ENCODE peak calls at places on chromosomes 13 and 19, in five cellular contexts. K is CD4-positive, CD25-positive, alpha-beta regulatory T cell; Y is hepatic stellate cell; R is ELR; E is colonic mucosa. W is an unnamed sample.

GRCh38 chr19:17830567-17831418 is 9.5 kb upstream of the INSL3 start:
- DNase-seq in K (no peak), Y (peak; percentile 62), R (peak; percentile 48), E (peak; percentile 92), W (peak; percentile 78)

GRCh38 chr13:95301135-95301946 is at the start of gene ABCC4:
- DNase-seq in K (peak; percentile 64), Y (peak; percentile 84), R (peak; percentile 84), E (peak; percentile 73), W (peak; percentile 75)

GRCh38 chr13:60012503-60012902 is 151.2 kb downstream of the DIAPH3 start:
- DNase-seq in K (no peak), Y (no peak), R (peak; percentile 4), E (peak; percentile 56), W (no peak)

GRCh38 chr13:42769650-42770049 is 11.7 kb upstream of the FAM216B start:
- DNase-seq in K (no peak), Y (no peak), R (peak; percentile 5), E (no peak), W (no peak)

GRCh38 chr19:49118565-49119410 is at the start of gene C19orf73:
- DNase-seq in K (peak; percentile 96), Y (peak; percentile 99), R (peak; percentile 93), E (peak; percentile 96), W (peak; percentile 98)

GRCh38 chr13:90201676-90202425 is 1145.6 kb upstream of the MIR17HG start:
- DNase-seq in K (no peak), Y (no peak), R (peak; percentile 25), E (no peak), W (no peak)

GRCh38 chr19:1221141-1221903 is 15.7 kb downstream of the STK11 start:
- DNase-seq in K (no peak), Y (peak; percentile 71), R (peak; percentile 67), E (no peak), W (peak; percentile 71)

GRCh38 chr13:88919970-88920628 is 1248.9 kb downstream of the SLITRK5 start:
- DNase-seq in K (peak; percentile 56), Y (no peak), R (no peak), E (no peak), W (no peak)

GRCh38 chr13:74573654-74574053 is 439.4 kb upstream of the KLF12 start:
- DNase-seq in K (peak; percentile 23), Y (no peak), R (peak; percentile 14), E (no peak), W (no peak)

GRCh38 chr19:1363599-1363998 is 20.1 kb upstream of the NDUFS7 start:
- DNase-seq in K (peak; percentile 49), Y (no peak), R (no peak), E (no peak), W (peak; percentile 37)

GRCh38 chr19:57947088-57947418 is 453 bp downstream of the ZNF256 start:
- DNase-seq in K (no peak), Y (no peak), R (peak; percentile 32), E (no peak), W (no peak)

GRCh38 chr13:102721800-102722231 is 27.0 kb upstream of the METTL21C start:
- DNase-seq in K (no peak), Y (no peak), R (no peak), E (no peak), W (no peak)

GRCh38 chr13:85896516-85897450 is 97.6 kb upstream of the SLITRK6 start:
- DNase-seq in K (no peak), Y (no peak), R (peak; percentile 12), E (no peak), W (no peak)

GRCh38 chr19:40989453-40989852 is 1.6 kb upstream of the CYP2B6 start:
- DNase-seq in K (no peak), Y (no peak), R (no peak), E (no peak), W (no peak)

GRCh38 chr13:44921931-44922758 is 67.1 kb downstream of the NUFIP1 start:
- DNase-seq in K (no peak), Y (peak; percentile 67), R (peak; percentile 90), E (peak; percentile 67), W (no peak)